ENCODE peak calls at places on chromosomes 1 and 21, in four cellular contexts. M, O, W and K are unnamed samples.

GRCh38 chr1:103541431-103541830 is 15.9 kb downstream of the RNPC3 start:
- DNase-seq in M (no peak), O (no peak), W (no peak), K (no peak)

GRCh38 chr1:42013881-42014470 is 95.3 kb upstream of the HIVEP3 start:
- DNase-seq in M (no peak), O (no peak), W (no peak), K (no peak)

GRCh38 chr1:87506147-87506546 is 177.5 kb downstream of the LMO4 start:
- DNase-seq in M (no peak), O (no peak), W (no peak), K (no peak)

GRCh38 chr1:54218883-54219687 is 19.1 kb downstream of the MRPL37 start:
- DNase-seq in M (no peak), O (no peak), W (no peak), K (peak)

GRCh38 chr1:24952413-24952841 is 22.4 kb upstream of the RUNX3 start:
- DNase-seq in M (peak), O (no peak), W (no peak), K (no peak)

GRCh38 chr1:174153085-174153824 is 6.1 kb upstream of the RABGAP1L start:
- DNase-seq in M (no peak), O (no peak), W (no peak), K (no peak)

GRCh38 chr1:59383963-59384362 is 87.1 kb downstream of the FGGY start:
- DNase-seq in M (no peak), O (no peak), W (no peak), K (no peak)

GRCh38 chr1:9724706-9725476 is 73.4 kb downstream of the PIK3CD start:
- DNase-seq in M (peak), O (peak), W (no peak), K (peak)

GRCh38 chr1:175221548-175222175 is 29.1 kb upstream of the KIAA0040 start:
- DNase-seq in M (no peak), O (no peak), W (no peak), K (peak)

GRCh38 chr21:43313939-43314405 is 113.0 kb downstream of the SIK1 start:
- DNase-seq in M (no peak), O (no peak), W (no peak), K (no peak)

GRCh38 chr1:113672491-113672890 is 86.8 kb downstream of the PHTF1 start:
- DNase-seq in M (no peak), O (no peak), W (no peak), K (no peak)

GRCh38 chr1:180098242-180098995 is 56.2 kb upstream of the QSOX1 start:
- DNase-seq in M (no peak), O (peak), W (peak), K (no peak)

GRCh38 chr1:10761503-10762152 is 34.8 kb downstream of the CASZ1 start:
- DNase-seq in M (no peak), O (no peak), W (no peak), K (no peak)

GRCh38 chr1:60699304-60699703 is 383.1 kb upstream of the NFIA start:
- DNase-seq in M (no peak), O (no peak), W (no peak), K (no peak)

GRCh38 chr21:32843561-32843960 is 72.0 kb upstream of the PAXBP1 start:
- DNase-seq in M (no peak), O (no peak), W (no peak), K (no peak)

GRCh38 chr1:7362947-7363346 is 408.1 kb upstream of the VAMP3 start:
- DNase-seq in M (no peak), O (no peak), W (no peak), K (no peak)

GRCh38 chr1:44950892-44951291 is 35.5 kb downstream of the EIF2B3 start:
- DNase-seq in M (no peak), O (no peak), W (no peak), K (no peak)

GRCh38 chr1:227192163-227192562 is 126.1 kb downstream of the CDC42BPA start:
- DNase-seq in M (peak), O (peak), W (no peak), K (peak)

GRCh38 chr1:45682942-45683341 is 3.4 kb downstream of the GPBP1L1 start:
- DNase-seq in M (no peak), O (no peak), W (no peak), K (no peak)

GRCh38 chr1:58570817-58571216 is 6.2 kb downstream of the TACSTD2 start:
- DNase-seq in M (no peak), O (no peak), W (no peak), K (no peak)

GRCh38 chr1:42820813-42821212 is 3.6 kb upstream of the SVBP start:
- DNase-seq in M (no peak), O (no peak), W (no peak), K (peak)

GRCh38 chr1:19772053-19772452 is 27.7 kb downstream of the TMCO4 start:
- DNase-seq in M (no peak), O (no peak), W (no peak), K (peak)

GRCh38 chr1:179025975-179026812 is 500 bp downstream of the FAM20B start:
- DNase-seq in M (peak), O (peak), W (peak), K (peak)

GRCh38 chr21:27369234-27369633 is 402.3 kb upstream of the ADAMTS5 start:
- DNase-seq in M (no peak), O (no peak), W (no peak), K (no peak)

GRCh38 chr1:22096463-22096862 is 44.0 kb downstream of the CDC42 start:
- DNase-seq in M (no peak), O (no peak), W (no peak), K (no peak)

GRCh38 chr1:38888423-38889333 is 7.3 kb upstream of the GJA9 start:
- DNase-seq in M (no peak), O (no peak), W (no peak), K (no peak)

GRCh38 chr1:245332513-245332912 is 177.7 kb downstream of the KIF26B start:
- DNase-seq in M (peak), O (no peak), W (no peak), K (no peak)

GRCh38 chr1:171817511-171818265 is 23.6 kb upstream of the DNM3 start:
- DNase-seq in M (peak), O (peak), W (no peak), K (peak)

GRCh38 chr1:154316704-154317103 is 4.2 kb upstream of the AQP10 start:
- DNase-seq in M (no peak), O (no peak), W (no peak), K (no peak)

GRCh38 chr1:206556047-206556747 is 48.9 kb downstream of the RASSF5 start:
- DNase-seq in M (no peak), O (no peak), W (no peak), K (no peak)

GRCh38 chr1:234893725-234894630 is 234.7 kb downstream of the TOMM20 start:
- DNase-seq in M (peak), O (peak), W (peak), K (no peak)

GRCh38 chr1:238589843-238590435 is 699.2 kb upstream of the ZP4 start:
- DNase-seq in M (no peak), O (no peak), W (no peak), K (no peak)

GRCh38 chr1:46802081-46802480 is 3.2 kb downstream of the CYP4B1 start:
- DNase-seq in M (no peak), O (no peak), W (no peak), K (no peak)

GRCh38 chr1:157170677-157171515 is 32.7 kb upstream of the ETV3 start:
- DNase-seq in M (peak), O (no peak), W (no peak), K (peak)

GRCh38 chr1:181485276-181486097 is 2.2 kb downstream of the CACNA1E start:
- DNase-seq in M (no peak), O (peak), W (no peak), K (peak)

GRCh38 chr1:161382214-161383019 is 14.7 kb upstream of the CFAP126 start:
- DNase-seq in M (no peak), O (peak), W (peak), K (peak)